ENCODE peak calls at places on chromosomes 5 and 9, in nine cellular contexts. One of them, this sample, is unnamed.

GRCh38 chr9:135007601-135008000 is 79.9 kb upstream of the OLFM1 start:
- DNase-seq in heart left ventricle: no peak
- DNase-seq in A549: no peak
- DNase-seq in stomach: no peak
- DNase-seq in H54: no peak
- DNase-seq in breast epithelium: no peak
- DNase-seq in transverse colon: no peak
- DNase-seq in NB4: no peak
- DNase-seq in uterus: no peak
- DNase-seq in this sample: no peak

GRCh38 chr5:11851402-11851801 is 52.8 kb downstream of the CTNND2 start:
- DNase-seq in heart left ventricle: no peak
- DNase-seq in A549: no peak
- DNase-seq in stomach: no peak
- DNase-seq in H54: no peak
- DNase-seq in breast epithelium: peak
- DNase-seq in transverse colon: no peak
- DNase-seq in NB4: no peak
- DNase-seq in uterus: no peak
- DNase-seq in this sample: no peak

GRCh38 chr5:88702328-88702727 is 180.7 kb downstream of the MEF2C start:
- DNase-seq in heart left ventricle: no peak
- DNase-seq in A549: no peak
- DNase-seq in stomach: no peak
- DNase-seq in H54: no peak
- DNase-seq in breast epithelium: no peak
- DNase-seq in transverse colon: no peak
- DNase-seq in NB4: no peak
- DNase-seq in uterus: no peak
- DNase-seq in this sample: no peak

GRCh38 chr5:9440517-9440916 is 105.4 kb downstream of the SEMA5A start:
- DNase-seq in heart left ventricle: no peak
- DNase-seq in A549: no peak
- DNase-seq in stomach: no peak
- DNase-seq in H54: no peak
- DNase-seq in breast epithelium: no peak
- DNase-seq in transverse colon: no peak
- DNase-seq in NB4: no peak
- DNase-seq in uterus: no peak
- DNase-seq in this sample: no peak

GRCh38 chr9:121852646-121853616 is 201.5 kb downstream of the DAB2IP start:
- DNase-seq in heart left ventricle: peak
- DNase-seq in A549: no peak
- DNase-seq in stomach: no peak
- DNase-seq in H54: no peak
- DNase-seq in breast epithelium: peak
- DNase-seq in transverse colon: no peak
- DNase-seq in NB4: no peak
- DNase-seq in uterus: peak
- DNase-seq in this sample: no peak

GRCh38 chr5:36177715-36178556 is 26.0 kb downstream of the SKP2 start:
- DNase-seq in heart left ventricle: no peak
- DNase-seq in A549: peak
- DNase-seq in stomach: no peak
- DNase-seq in H54: no peak
- DNase-seq in breast epithelium: no peak
- DNase-seq in transverse colon: no peak
- DNase-seq in NB4: peak
- DNase-seq in uterus: no peak
- DNase-seq in this sample: peak

GRCh38 chr5:141330299-141331080 is at the start of gene PCDHGA1:
- DNase-seq in heart left ventricle: no peak
- DNase-seq in A549: peak
- DNase-seq in stomach: no peak
- DNase-seq in H54: no peak
- DNase-seq in breast epithelium: no peak
- DNase-seq in transverse colon: no peak
- DNase-seq in NB4: peak
- DNase-seq in uterus: no peak
- DNase-seq in this sample: no peak

GRCh38 chr5:149168276-149168675 is 27.0 kb downstream of the ABLIM3 start:
- DNase-seq in heart left ventricle: no peak
- DNase-seq in A549: no peak
- DNase-seq in stomach: no peak
- DNase-seq in H54: no peak
- DNase-seq in breast epithelium: no peak
- DNase-seq in transverse colon: no peak
- DNase-seq in NB4: no peak
- DNase-seq in uterus: no peak
- DNase-seq in this sample: no peak

GRCh38 chr5:146620031-146620662 is 104.2 kb upstream of the GPR151 start:
- DNase-seq in heart left ventricle: no peak
- DNase-seq in A549: no peak
- DNase-seq in stomach: no peak
- DNase-seq in H54: no peak
- DNase-seq in breast epithelium: no peak
- DNase-seq in transverse colon: no peak
- DNase-seq in NB4: no peak
- DNase-seq in uterus: no peak
- DNase-seq in this sample: no peak

GRCh38 chr9:132288956-132289355 is 65.8 kb downstream of the SETX start:
- DNase-seq in heart left ventricle: no peak
- DNase-seq in A549: no peak
- DNase-seq in stomach: no peak
- DNase-seq in H54: no peak
- DNase-seq in breast epithelium: no peak
- DNase-seq in transverse colon: no peak
- DNase-seq in NB4: no peak
- DNase-seq in uterus: no peak
- DNase-seq in this sample: peak

GRCh38 chr5:80194470-80194869 is 61.4 kb downstream of the SERINC5 start:
- DNase-seq in heart left ventricle: no peak
- DNase-seq in A549: no peak
- DNase-seq in stomach: no peak
- DNase-seq in H54: no peak
- DNase-seq in breast epithelium: no peak
- DNase-seq in transverse colon: no peak
- DNase-seq in NB4: no peak
- DNase-seq in uterus: no peak
- DNase-seq in this sample: no peak

GRCh38 chr9:126298319-126298801 is 28.3 kb upstream of the MVB12B start:
- DNase-seq in heart left ventricle: no peak
- DNase-seq in A549: no peak
- DNase-seq in stomach: no peak
- DNase-seq in H54: no peak
- DNase-seq in breast epithelium: no peak
- DNase-seq in transverse colon: peak
- DNase-seq in NB4: no peak
- DNase-seq in uterus: no peak
- DNase-seq in this sample: no peak

GRCh38 chr9:114396558-114397218 is 8.9 kb upstream of the AKNA start:
- DNase-seq in heart left ventricle: no peak
- DNase-seq in A549: no peak
- DNase-seq in stomach: no peak
- DNase-seq in H54: no peak
- DNase-seq in breast epithelium: peak
- DNase-seq in transverse colon: no peak
- DNase-seq in NB4: no peak
- DNase-seq in uterus: peak
- DNase-seq in this sample: no peak

GRCh38 chr5:180138976-180139730 is 67.6 kb upstream of the RNF130 start:
- DNase-seq in heart left ventricle: no peak
- DNase-seq in A549: no peak
- DNase-seq in stomach: peak
- DNase-seq in H54: no peak
- DNase-seq in breast epithelium: peak
- DNase-seq in transverse colon: no peak
- DNase-seq in NB4: no peak
- DNase-seq in uterus: peak
- DNase-seq in this sample: no peak

GRCh38 chr5:109998717-109999116 is 309.0 kb downstream of the MAN2A1 start:
- DNase-seq in heart left ventricle: no peak
- DNase-seq in A549: no peak
- DNase-seq in stomach: no peak
- DNase-seq in H54: no peak
- DNase-seq in breast epithelium: no peak
- DNase-seq in transverse colon: no peak
- DNase-seq in NB4: no peak
- DNase-seq in uterus: no peak
- DNase-seq in this sample: no peak
- TF ChIP-seq POLR2A in heart left ventricle: no peak
- TF ChIP-seq POLR2A in A549: no peak
- TF ChIP-seq POLR2A in stomach: no peak
- TF ChIP-seq POLR2A in H54: no peak
- TF ChIP-seq POLR2A in breast epithelium: no peak
- TF ChIP-seq POLR2A in transverse colon: no peak
- TF ChIP-seq POLR2A in NB4: no peak
- TF ChIP-seq POLR2A in uterus: no peak
- TF ChIP-seq POLR2A in this sample: no peak

GRCh38 chr9:133780404-133780945 is 42.3 kb upstream of the SARDH start:
- DNase-seq in heart left ventricle: no peak
- DNase-seq in A549: no peak
- DNase-seq in stomach: no peak
- DNase-seq in H54: no peak
- DNase-seq in breast epithelium: no peak
- DNase-seq in transverse colon: no peak
- DNase-seq in NB4: no peak
- DNase-seq in uterus: no peak
- DNase-seq in this sample: no peak

GRCh38 chr9:133779081-133779480 is 40.9 kb upstream of the SARDH start:
- DNase-seq in heart left ventricle: no peak
- DNase-seq in A549: no peak
- DNase-seq in stomach: no peak
- DNase-seq in H54: no peak
- DNase-seq in breast epithelium: no peak
- DNase-seq in transverse colon: no peak
- DNase-seq in NB4: no peak
- DNase-seq in uterus: no peak
- DNase-seq in this sample: no peak

GRCh38 chr9:133778336-133778995 is 40.3 kb upstream of the SARDH start:
- DNase-seq in heart left ventricle: no peak
- DNase-seq in A549: no peak
- DNase-seq in stomach: no peak
- DNase-seq in H54: no peak
- DNase-seq in breast epithelium: no peak
- DNase-seq in transverse colon: no peak
- DNase-seq in NB4: no peak
- DNase-seq in uterus: no peak
- DNase-seq in this sample: no peak

GRCh38 chr9:133780962-133781827 is 43.0 kb upstream of the SARDH start:
- DNase-seq in heart left ventricle: no peak
- DNase-seq in A549: no peak
- DNase-seq in stomach: no peak
- DNase-seq in H54: no peak
- DNase-seq in breast epithelium: no peak
- DNase-seq in transverse colon: no peak
- DNase-seq in NB4: no peak
- DNase-seq in uterus: no peak
- DNase-seq in this sample: no peak

DNA sequence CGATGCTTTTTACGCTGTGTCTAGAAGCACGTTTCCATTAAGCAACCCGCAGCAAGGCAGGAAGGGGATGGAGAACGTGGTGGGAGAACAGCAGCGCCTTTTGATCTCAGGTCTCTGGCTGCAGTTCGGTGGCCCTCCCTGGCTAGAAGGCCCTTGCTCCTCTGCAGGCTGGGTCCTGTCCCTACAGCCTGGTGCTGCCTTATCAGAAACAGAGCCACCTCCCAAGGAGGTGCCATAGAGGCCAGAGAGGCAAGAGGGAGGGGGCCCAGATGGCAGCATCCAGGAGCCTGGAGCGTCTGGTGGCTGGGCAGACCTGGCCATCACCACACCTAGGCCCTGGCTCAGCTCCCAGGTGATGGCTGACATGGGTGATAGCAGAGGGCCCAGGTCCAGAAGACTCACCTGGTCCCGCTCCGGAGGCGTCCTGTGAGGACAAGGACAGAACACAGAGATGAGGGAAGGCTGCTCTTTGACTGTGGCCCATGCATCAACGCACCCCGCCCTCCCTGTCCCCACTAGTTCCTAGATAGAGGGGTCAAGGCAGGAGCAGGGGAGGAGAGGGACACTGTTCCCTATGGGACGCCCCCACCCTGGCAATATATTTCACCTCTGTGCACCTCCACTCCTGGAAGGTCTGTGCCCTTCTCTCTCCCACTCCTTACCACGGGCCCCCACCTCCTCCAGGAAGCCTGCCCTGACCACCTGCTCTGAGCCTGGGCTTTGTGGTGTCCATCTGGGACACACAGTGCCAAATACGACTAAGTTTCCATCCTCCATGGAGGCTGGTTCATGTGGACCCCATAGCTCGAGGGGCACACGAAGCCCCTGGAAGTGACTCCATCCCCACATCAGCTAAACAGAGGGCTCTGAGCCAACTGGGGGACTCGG is 41.6 kb upstream of the SARDH start:
- DNase-seq in heart left ventricle: no peak
- DNase-seq in A549: no peak
- DNase-seq in stomach: no peak
- DNase-seq in H54: no peak
- DNase-seq in breast epithelium: no peak
- DNase-seq in transverse colon: no peak
- DNase-seq in NB4: no peak
- DNase-seq in uterus: no peak
- DNase-seq in this sample: no peak
- TF ChIP-seq POLR2A in heart left ventricle: no peak
- TF ChIP-seq POLR2A in A549: no peak
- TF ChIP-seq POLR2A in stomach: no peak
- TF ChIP-seq POLR2A in H54: no peak
- TF ChIP-seq POLR2A in breast epithelium: no peak
- TF ChIP-seq POLR2A in transverse colon: no peak
- TF ChIP-seq POLR2A in NB4: no peak
- TF ChIP-seq POLR2A in uterus: no peak
- TF ChIP-seq POLR2A in this sample: no peak

GRCh38 chr9:91421987-91422765 is 1.5 kb downstream of the NFIL3 start:
- DNase-seq in heart left ventricle: peak
- DNase-seq in A549: peak
- DNase-seq in stomach: no peak
- DNase-seq in H54: peak
- DNase-seq in breast epithelium: no peak
- DNase-seq in transverse colon: peak
- DNase-seq in NB4: no peak
- DNase-seq in uterus: peak
- DNase-seq in this sample: peak
- TF ChIP-seq POLR2A in heart left ventricle: no peak
- TF ChIP-seq POLR2A in A549: no peak
- TF ChIP-seq POLR2A in stomach: no peak
- TF ChIP-seq POLR2A in H54: no peak
- TF ChIP-seq POLR2A in breast epithelium: no peak
- TF ChIP-seq POLR2A in transverse colon: no peak
- TF ChIP-seq POLR2A in NB4: no peak
- TF ChIP-seq POLR2A in uterus: no peak
- TF ChIP-seq POLR2A in this sample: no peak

DNA sequence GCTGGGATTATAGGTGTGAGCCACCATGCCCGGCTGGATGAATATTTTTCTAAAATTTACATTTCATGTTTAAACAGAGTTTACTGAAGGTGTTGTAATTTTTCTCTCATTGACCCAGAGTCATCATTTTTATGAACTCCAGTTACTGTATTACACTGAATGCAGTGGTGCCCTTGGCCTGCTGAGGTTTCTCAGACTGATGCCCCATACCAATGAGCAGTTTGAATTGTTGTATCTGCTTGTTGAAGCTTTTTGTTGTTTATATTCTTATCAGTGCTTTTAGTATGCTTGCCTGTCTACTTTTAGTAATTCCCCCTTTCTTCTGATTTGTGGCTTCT is 29.9 kb downstream of the NFX1 start:
- DNase-seq in heart left ventricle: no peak
- DNase-seq in A549: no peak
- DNase-seq in stomach: no peak
- DNase-seq in H54: no peak
- DNase-seq in breast epithelium: no peak
- DNase-seq in transverse colon: no peak
- DNase-seq in NB4: no peak
- DNase-seq in uterus: no peak
- DNase-seq in this sample: no peak
- TF ChIP-seq POLR2A in heart left ventricle: no peak
- TF ChIP-seq POLR2A in A549: no peak
- TF ChIP-seq POLR2A in stomach: no peak
- TF ChIP-seq POLR2A in H54: no peak
- TF ChIP-seq POLR2A in breast epithelium: no peak
- TF ChIP-seq POLR2A in transverse colon: no peak
- TF ChIP-seq POLR2A in NB4: no peak
- TF ChIP-seq POLR2A in uterus: no peak
- TF ChIP-seq POLR2A in this sample: no peak

This sample was measured in erythroblast.